ENCODE peak calls at places on chromosomes 7 and 10, in seven cellular contexts. F is gastrocnemius medialis, K is esophagus squamous epithelium, M is A549, I is suprapubic skin, L is transverse colon, A is K562. V is an unnamed sample.

GRCh38 chr10:130395248-130395936 is 259.2 kb downstream of the GLRX3 start:
- DNase-seq in I (no peak), F (no peak), M (no peak), L (no peak), A (no peak), K (no peak), V (no peak)

GRCh38 chr7:47786557-47787248 is 161.6 kb downstream of the PKD1L1 start:
- DNase-seq in A (no peak), M (peak), K (no peak), F (peak), L (peak), I (peak), V (no peak)

GRCh38 chr10:22321156-22321711 is 335 bp downstream of the BMI1 start:
- DNase-seq in K (no peak), A (no peak), I (peak), L (peak), M (peak), F (no peak), V (peak)

GRCh38 chr10:110042891-110043290 is 35.1 kb downstream of the ADD3 start:
- DNase-seq in L (no peak), A (no peak), F (no peak), M (peak), K (no peak), I (no peak), V (no peak)

GRCh38 chr10:113524120-113524519 is 28.7 kb upstream of the HABP2 start:
- DNase-seq in K (no peak), M (peak), L (no peak), F (no peak), A (peak), I (no peak), V (no peak)

GRCh38 chr10:129470103-129470851 is 3.2 kb downstream of the MGMT start:
- DNase-seq in M (no peak), I (no peak), A (no peak), F (no peak), K (no peak), L (no peak), V (no peak)

GRCh38 chr7:2870471-2870941 is 26.4 kb upstream of the GNA12 start:
- DNase-seq in F (peak), M (peak), L (peak), A (no peak), K (no peak), I (peak), V (peak)

GRCh38 chr7:142549007-142549406 is 200.3 kb upstream of the PRSS1 start:
- DNase-seq in L (no peak), A (no peak), M (no peak), I (no peak), F (no peak), K (no peak), V (no peak)

GRCh38 chr10:50927522-50928189 is 42.2 kb upstream of the A1CF start:
- DNase-seq in F (no peak), I (no peak), M (no peak), L (no peak), A (no peak), K (no peak), V (no peak)

GRCh38 chr10:70186571-70186970 is 16.3 kb upstream of the SAR1A start:
- DNase-seq in K (no peak), M (no peak), F (no peak), L (no peak), I (no peak), A (no peak), V (no peak)

GRCh38 chr7:97460433-97460832 is 271.5 kb upstream of the TAC1 start:
- DNase-seq in K (no peak), I (no peak), M (no peak), F (no peak), A (no peak), L (no peak), V (no peak)

GRCh38 chr10:30813872-30814471 is 184.4 kb upstream of the LYZL2 start:
- DNase-seq in L (no peak), K (no peak), F (no peak), I (no peak), M (no peak), A (no peak), V (no peak)

GRCh38 chr7:47536705-47537611 is 45.0 kb downstream of the TNS3 start:
- DNase-seq in M (no peak), K (no peak), A (no peak), F (no peak), L (peak), I (peak), V (peak)

GRCh38 chr7:70738486-70738885 is 393.5 kb upstream of the GALNT17 start:
- DNase-seq in M (no peak), A (no peak), K (no peak), I (no peak), F (no peak), L (no peak), V (no peak)

GRCh38 chr10:96753956-96754355 is 33.6 kb upstream of the PIK3AP1 start:
- DNase-seq in K (no peak), M (no peak), L (no peak), A (no peak), F (no peak), I (no peak), V (no peak)

GRCh38 chr7:8441602-8442294 is 8.3 kb downstream of the NXPH1 start:
- DNase-seq in K (no peak), M (no peak), A (no peak), F (no peak), L (no peak), I (no peak), V (no peak)
- H3K4me3 ChIP-seq in K (no peak), M (no peak), A (no peak), F (no peak), L (no peak), I (no peak), V (no peak)

GRCh38 chr7:101743995-101744360 is 73.4 kb upstream of the CUX1 start:
- DNase-seq in K (no peak), L (peak), F (no peak), A (peak), M (no peak), I (no peak), V (no peak)

GRCh38 chr7:101747058-101747617 is 70.3 kb upstream of the CUX1 start:
- DNase-seq in I (no peak), F (no peak), A (no peak), K (no peak), L (no peak), M (no peak), V (no peak)

GRCh38 chr7:101746311-101746710 is 71.1 kb upstream of the CUX1 start:
- DNase-seq in M (no peak), I (no peak), L (no peak), K (no peak), A (peak), F (no peak), V (no peak)

GRCh38 chr7:101743241-101743994 is 74.0 kb upstream of the CUX1 start:
- DNase-seq in M (peak), A (peak), F (no peak), K (no peak), L (peak), I (no peak), V (peak)

DNA sequence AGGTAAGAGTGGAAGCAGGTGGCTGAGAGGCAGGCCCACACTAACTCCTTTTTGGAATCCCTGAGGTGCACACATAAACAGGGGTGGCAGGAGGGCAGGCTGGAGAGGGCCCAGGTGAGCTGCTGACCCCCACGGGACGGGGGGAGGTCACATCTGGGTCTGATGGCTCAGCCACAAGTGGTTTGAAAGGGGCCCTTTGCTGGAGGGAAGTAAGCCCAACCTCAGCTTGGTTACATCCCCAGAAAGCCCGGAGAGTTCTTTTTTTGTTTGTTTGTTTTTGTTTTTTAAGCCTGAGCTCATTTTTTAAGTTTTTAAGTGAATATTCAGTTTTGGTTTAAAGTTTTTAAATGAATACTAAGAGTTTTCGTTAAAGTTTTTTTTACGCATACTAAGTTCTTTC is 72.8 kb upstream of the CUX1 start:
- DNase-seq in M (no peak), I (no peak), A (no peak), F (no peak), K (no peak), L (no peak), V (no peak)
- TF ChIP-seq POLR2A in M (no peak), I (no peak), A (no peak), F (no peak), K (no peak), L (no peak), V (no peak)

GRCh38 chr10:29105516-29106215 is 183.2 kb upstream of the LYZL1 start:
- DNase-seq in A (no peak), F (no peak), I (no peak), L (no peak), M (peak), K (no peak), V (no peak)
- H3K4me3 ChIP-seq in A (no peak), F (no peak), I (no peak), L (no peak), M (peak), K (no peak), V (no peak)

GRCh38 chr7:102933763-102934162 is 21.0 kb downstream of the LRRC17 start:
- DNase-seq in I (peak), K (no peak), L (peak), F (no peak), M (no peak), A (no peak), V (peak)
- TF ChIP-seq POLR2A in I (no peak), K (no peak), L (no peak), F (no peak), M (no peak), A (no peak), V (no peak)